ENCODE peak calls at places on chromosome 18, in four cellular contexts. One of them, this sample, is unnamed.

GRCh38 chr18:37538526-37539205 is 26.9 kb downstream of the CELF4 start:
- DNase-seq in uterus: no peak
- DNase-seq in HCT116: no peak
- DNase-seq in body of pancreas: no peak
- DNase-seq in this sample: no peak

GRCh38 chr18:59220164-59220783 is 316 bp downstream of the GRP start:
- DNase-seq in uterus: no peak
- DNase-seq in HCT116: no peak
- DNase-seq in body of pancreas: no peak
- DNase-seq in this sample: no peak

GRCh38 chr18:65990944-65991708 is 240.3 kb downstream of the CDH7 start:
- DNase-seq in uterus: no peak
- DNase-seq in HCT116: no peak
- DNase-seq in body of pancreas: no peak
- DNase-seq in this sample: no peak

GRCh38 chr18:33116376-33116775 is 324.1 kb downstream of the CCDC178 start:
- DNase-seq in uterus: peak; percentile 15
- DNase-seq in HCT116: no peak
- DNase-seq in body of pancreas: peak; percentile 70
- DNase-seq in this sample: no peak

GRCh38 chr18:21662591-21662990 is 42.0 kb downstream of the ABHD3 start:
- DNase-seq in uterus: no peak
- DNase-seq in HCT116: no peak
- DNase-seq in body of pancreas: no peak
- DNase-seq in this sample: no peak

GRCh38 chr18:2986150-2986865 is 26.6 kb downstream of the LPIN2 start:
- DNase-seq in uterus: no peak
- DNase-seq in HCT116: no peak
- DNase-seq in body of pancreas: no peak
- DNase-seq in this sample: peak; percentile 75

GRCh38 chr18:44679912-44680270 is 797 bp upstream of the SETBP1 start:
- DNase-seq in uterus: peak; percentile 71
- DNase-seq in HCT116: no peak
- DNase-seq in body of pancreas: peak; percentile 61
- DNase-seq in this sample: peak; percentile 69

GRCh38 chr18:55863876-55864275 is 275.9 kb upstream of the TCF4 start:
- DNase-seq in uterus: peak; percentile 33
- DNase-seq in HCT116: no peak
- DNase-seq in body of pancreas: no peak
- DNase-seq in this sample: no peak

GRCh38 chr18:24491882-24492281 is 31.4 kb downstream of the HRH4 start:
- DNase-seq in uterus: no peak
- DNase-seq in HCT116: no peak
- DNase-seq in body of pancreas: no peak
- DNase-seq in this sample: no peak

GRCh38 chr18:34159691-34160185 is 65.0 kb downstream of the NOL4 start:
- DNase-seq in uterus: no peak
- DNase-seq in HCT116: no peak
- DNase-seq in body of pancreas: peak; percentile 8
- DNase-seq in this sample: no peak

GRCh38 chr18:48290162-48290926 is 118.8 kb downstream of the ZBTB7C start:
- DNase-seq in uterus: no peak
- DNase-seq in HCT116: no peak
- DNase-seq in body of pancreas: no peak
- DNase-seq in this sample: no peak
- TF ChIP-seq POLR2A in uterus: no peak
- TF ChIP-seq POLR2A in HCT116: no peak
- TF ChIP-seq POLR2A in body of pancreas: no peak
- TF ChIP-seq POLR2A in this sample: no peak

GRCh38 chr18:5237723-5238370 is 40.8 kb upstream of the AKAIN1 start:
- DNase-seq in uterus: peak; percentile 85
- DNase-seq in HCT116: no peak
- DNase-seq in body of pancreas: peak; percentile 83
- DNase-seq in this sample: peak; percentile 98
- TF ChIP-seq POLR2A in uterus: peak; percentile 74
- TF ChIP-seq POLR2A in HCT116: no peak
- TF ChIP-seq POLR2A in body of pancreas: peak; percentile 51
- TF ChIP-seq POLR2A in this sample: peak; percentile 79

DNA sequence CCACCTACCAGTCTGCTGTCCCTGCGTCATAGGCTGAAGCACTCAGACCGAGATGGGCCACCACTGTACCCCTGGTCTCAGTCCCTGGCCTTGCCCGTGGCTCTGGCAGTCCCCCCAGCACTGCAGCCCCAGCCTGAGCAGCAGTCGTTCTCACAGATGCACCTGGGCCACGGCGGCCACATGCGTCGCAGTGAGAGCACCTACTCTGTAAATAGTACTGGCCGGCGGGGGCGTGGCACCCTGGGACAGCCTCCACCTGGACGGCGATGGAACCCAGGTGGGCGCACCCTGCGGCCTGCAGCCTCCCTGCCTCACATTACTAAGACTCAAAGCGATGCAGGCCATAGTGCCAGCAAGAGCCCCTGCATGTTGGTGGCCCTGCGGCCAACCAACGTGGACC is 198.8 kb downstream of the NAPG start:
- DNase-seq in uterus: no peak
- DNase-seq in HCT116: no peak
- DNase-seq in body of pancreas: no peak
- DNase-seq in this sample: no peak
- TF ChIP-seq POLR2A in uterus: no peak
- TF ChIP-seq POLR2A in HCT116: no peak
- TF ChIP-seq POLR2A in body of pancreas: no peak
- TF ChIP-seq POLR2A in this sample: no peak

DNA sequence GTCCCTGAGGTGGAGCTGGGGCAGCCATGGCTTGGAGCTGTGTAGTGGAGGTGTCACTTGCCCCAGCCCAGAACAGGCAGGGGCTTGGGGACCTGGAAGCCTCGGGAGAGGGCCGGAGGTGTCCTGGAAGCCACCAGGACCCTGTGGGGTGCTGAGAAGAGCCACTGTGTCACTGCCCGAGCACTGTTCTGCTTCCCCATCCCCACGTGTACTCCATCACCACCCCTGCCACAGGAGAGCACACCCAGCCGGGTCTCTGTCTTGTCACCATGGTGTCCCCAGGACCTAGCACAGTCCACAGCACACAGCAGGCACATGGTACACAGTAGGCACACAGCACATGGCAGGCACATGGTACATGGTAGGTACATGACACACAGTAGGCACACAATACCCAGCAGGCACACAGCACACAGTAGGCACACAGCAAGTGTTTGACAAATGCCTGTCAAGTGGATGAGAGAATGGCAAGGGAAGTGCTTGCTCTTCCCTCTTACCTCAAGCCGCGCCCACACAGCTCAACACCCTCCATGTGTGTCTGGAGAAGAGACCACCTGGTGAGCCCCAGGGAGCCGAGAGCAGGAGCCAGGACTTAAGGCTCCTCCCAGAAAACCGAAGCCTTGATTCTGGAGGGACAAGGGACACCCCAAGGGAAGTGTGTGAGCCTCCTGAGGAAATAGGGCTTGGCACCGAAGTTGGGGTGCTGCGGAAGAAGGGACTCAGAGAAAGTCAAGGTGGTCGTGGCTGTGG is 13.3 kb downstream of the MBP start:
- DNase-seq in uterus: peak; percentile 14
- DNase-seq in HCT116: no peak
- DNase-seq in body of pancreas: no peak
- DNase-seq in this sample: no peak
- TF ChIP-seq POLR2A in uterus: no peak
- TF ChIP-seq POLR2A in HCT116: no peak
- TF ChIP-seq POLR2A in body of pancreas: no peak
- TF ChIP-seq POLR2A in this sample: no peak

DNA sequence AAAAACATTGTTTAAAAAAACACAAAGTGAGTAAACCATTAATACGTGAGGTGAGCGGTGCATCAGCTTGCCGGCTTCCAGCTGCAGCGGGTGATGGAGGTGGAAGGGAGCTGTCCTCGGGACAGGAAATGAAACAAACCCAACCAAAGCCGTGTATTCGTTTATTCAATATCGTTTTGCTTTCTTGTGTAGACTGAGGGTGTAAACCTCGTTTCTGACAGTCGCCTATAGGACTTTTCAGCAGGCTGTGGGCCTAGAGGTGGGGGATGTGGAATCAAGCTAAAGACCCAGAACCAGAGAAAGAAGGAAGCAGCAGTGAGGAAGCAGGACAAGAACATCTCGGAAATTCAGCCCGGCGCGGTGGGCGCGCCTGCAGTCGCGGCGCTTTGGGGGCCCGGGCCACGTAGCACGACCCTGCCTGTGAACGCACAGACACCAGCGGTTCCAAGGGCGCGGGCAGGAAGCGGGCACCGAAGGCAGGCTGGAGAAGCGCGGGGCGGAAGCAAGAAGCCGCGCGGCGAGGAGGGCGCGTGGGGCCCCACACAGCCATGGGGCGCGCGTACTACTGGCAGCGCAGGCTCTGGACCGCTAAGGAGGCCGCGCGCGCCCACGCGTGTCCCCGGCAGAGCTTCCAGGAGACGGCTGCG is 772 bp upstream of the ATP9B start:
- DNase-seq in uterus: peak; percentile 17
- DNase-seq in HCT116: no peak
- DNase-seq in body of pancreas: no peak
- DNase-seq in this sample: no peak
- TF ChIP-seq POLR2A in uterus: no peak
- TF ChIP-seq POLR2A in HCT116: no peak
- TF ChIP-seq POLR2A in body of pancreas: no peak
- TF ChIP-seq POLR2A in this sample: no peak

GRCh38 chr18:46099463-46099862 is 1.4 kb upstream of the ATP5F1A start:
- DNase-seq in uterus: no peak
- DNase-seq in HCT116: no peak
- DNase-seq in body of pancreas: no peak
- DNase-seq in this sample: no peak

GRCh38 chr18:46098616-46098933 is 479 bp upstream of the ATP5F1A start:
- DNase-seq in uterus: no peak
- DNase-seq in HCT116: no peak
- DNase-seq in body of pancreas: no peak
- DNase-seq in this sample: no peak

GRCh38 chr18:46109386-46109785 is 5.2 kb downstream of the HAUS1 start:
- DNase-seq in uterus: no peak
- DNase-seq in HCT116: no peak
- DNase-seq in body of pancreas: no peak
- DNase-seq in this sample: no peak

GRCh38 chr18:46104128-46104911 is at the start of gene HAUS1:
- DNase-seq in uterus: peak; percentile 91
- DNase-seq in HCT116: peak; percentile 75
- DNase-seq in body of pancreas: peak; percentile 91
- DNase-seq in this sample: peak; percentile 93
- TF ChIP-seq POLR2A in uterus: peak; percentile 67
- TF ChIP-seq POLR2A in HCT116: peak; percentile 66
- TF ChIP-seq POLR2A in body of pancreas: peak; percentile 46
- TF ChIP-seq POLR2A in this sample: peak; percentile 80

This sample was measured in erythroblast.